ENCODE peak calls at places on chromosomes 12 and 14, in seven cellular contexts. L is BJ, U is tibial artery, I is Panc1, X is WERI-Rb-1, K is heart left ventricle, Q is body of pancreas. V is an unnamed sample.

GRCh38 chr14:36344211-36344610 is 23.8 kb upstream of the MBIP start:
- DNase-seq in L (no peak), U (no peak), I (no peak), X (no peak), K (no peak), Q (no peak), V (no peak)

GRCh38 chr12:89382366-89382765 is 30.1 kb upstream of the DUSP6 start:
- DNase-seq in L (no peak), U (no peak), I (no peak), X (peak), K (no peak), Q (no peak), V (no peak)

GRCh38 chr14:21087294-21088091 is 11.0 kb downstream of the ZNF219 start:
- DNase-seq in L (peak), U (no peak), I (no peak), X (no peak), K (peak), Q (no peak), V (no peak)

GRCh38 chr12:82866946-82867345 is 180.2 kb downstream of the TMTC2 start:
- DNase-seq in L (no peak), U (no peak), I (no peak), X (no peak), K (no peak), Q (no peak), V (no peak)

GRCh38 chr14:21860172-21860571 is 186.6 kb upstream of the OR4E1 start:
- DNase-seq in L (no peak), U (no peak), I (no peak), X (peak), K (no peak), Q (no peak), V (no peak)

GRCh38 chr12:203462-204260 is 10.3 kb downstream of the SLC6A12 start:
- DNase-seq in L (no peak), U (no peak), I (no peak), X (peak), K (peak), Q (peak), V (peak)

GRCh38 chr12:79415754-79416435 is 274.9 kb downstream of the PAWR start:
- DNase-seq in L (no peak), U (no peak), I (no peak), X (no peak), K (no peak), Q (peak), V (no peak)

GRCh38 chr14:92635031-92635430 is 113.4 kb downstream of the LGMN start:
- DNase-seq in L (no peak), U (no peak), I (no peak), X (no peak), K (no peak), Q (no peak), V (no peak)

GRCh38 chr12:4117386-4118016 is 156.1 kb upstream of the CCND2 start:
- DNase-seq in L (no peak), U (no peak), I (no peak), X (no peak), K (no peak), Q (no peak), V (no peak)
- H3K4me3 ChIP-seq in L (no peak), U (no peak), I (no peak), X (no peak), K (no peak), Q (no peak), V (no peak)

GRCh38 chr12:85373045-85373444 is 93.0 kb downstream of the ALX1 start:
- DNase-seq in L (no peak), U (no peak), I (no peak), X (no peak), K (no peak), Q (no peak), V (no peak)
- TF ChIP-seq CTCF in L (no peak), U (no peak), I (no peak), X (no peak), K (no peak), Q (no peak), V (no peak)

GRCh38 chr12:65879878-65880277 is 55.6 kb downstream of the HMGA2 start:
- DNase-seq in L (peak), U (no peak), I (no peak), X (no peak), K (no peak), Q (no peak), V (no peak)

GRCh38 chr12:65878540-65878939 is 54.3 kb downstream of the HMGA2 start:
- DNase-seq in L (no peak), U (no peak), I (no peak), X (no peak), K (no peak), Q (no peak), V (no peak)

GRCh38 chr12:65881965-65882413 is 57.7 kb downstream of the HMGA2 start:
- DNase-seq in L (no peak), U (peak), I (no peak), X (no peak), K (peak), Q (peak), V (peak)

GRCh38 chr12:65882504-65882903 is 58.2 kb downstream of the HMGA2 start:
- DNase-seq in L (no peak), U (no peak), I (no peak), X (no peak), K (no peak), Q (no peak), V (no peak)

DNA sequence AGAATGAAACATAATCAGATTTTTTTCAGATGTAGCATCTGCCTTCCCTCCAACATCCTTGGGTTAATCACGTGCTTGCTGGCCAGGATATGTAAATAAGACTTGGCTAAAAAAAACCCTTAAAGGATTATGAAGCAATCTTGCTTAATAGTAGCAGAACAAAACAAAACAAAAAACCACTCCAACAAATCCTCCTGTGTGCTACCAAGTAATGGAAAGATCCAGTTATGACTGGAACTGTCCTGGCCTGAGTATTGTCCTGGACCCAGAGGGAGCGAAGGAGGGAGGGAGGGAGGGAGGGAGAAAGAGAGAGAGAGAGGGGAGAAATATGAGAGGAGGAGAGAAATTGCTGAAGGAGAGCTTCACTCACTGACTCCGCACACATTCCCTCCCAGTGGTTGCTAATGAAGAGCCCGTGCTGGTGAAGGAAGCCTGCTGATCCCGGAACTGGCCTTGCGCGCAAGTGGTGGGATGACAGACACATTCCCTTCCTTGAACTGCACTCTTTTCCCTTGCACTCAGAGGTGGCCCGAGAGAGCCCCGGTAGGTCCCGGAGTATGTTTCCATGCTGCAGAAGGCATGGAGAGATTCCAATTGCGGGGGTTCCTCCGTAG is 57.2 kb downstream of the HMGA2 start:
- DNase-seq in L (no peak), U (peak), I (no peak), X (no peak), K (peak), Q (peak), V (peak)
- H3K4me3 ChIP-seq in L (peak), U (peak), I (peak), X (no peak), K (peak), Q (no peak), V (peak)

GRCh38 chr12:132416121-132416673 is 73.8 kb upstream of the FBRSL1 start:
- DNase-seq in L (no peak), U (no peak), I (no peak), X (no peak), K (no peak), Q (no peak), V (no peak)

GRCh38 chr12:132415456-132416120 is 74.4 kb upstream of the FBRSL1 start:
- DNase-seq in L (no peak), U (no peak), I (no peak), X (no peak), K (no peak), Q (no peak), V (no peak)

GRCh38 chr12:132411457-132411856 is 78.5 kb upstream of the FBRSL1 start:
- DNase-seq in L (no peak), U (no peak), I (no peak), X (no peak), K (no peak), Q (no peak), V (no peak)

GRCh38 chr12:132414634-132415340 is 75.2 kb upstream of the FBRSL1 start:
- DNase-seq in L (no peak), U (peak), I (peak), X (peak), K (peak), Q (peak), V (peak)

GRCh38 chr12:132413931-132414588 is 75.9 kb upstream of the FBRSL1 start:
- DNase-seq in L (no peak), U (no peak), I (no peak), X (peak), K (no peak), Q (no peak), V (no peak)
- TF ChIP-seq CTCF in L (peak), U (no peak), I (peak), X (peak), K (no peak), Q (peak), V (peak)

GRCh38 chr14:102318781-102319276 is 717 bp upstream of the ZNF839 start:
- DNase-seq in L (no peak), U (no peak), I (no peak), X (no peak), K (peak), Q (no peak), V (no peak)

GRCh38 chr14:102314242-102315011 is 5.1 kb upstream of the ZNF839 start:
- DNase-seq in L (no peak), U (peak), I (peak), X (peak), K (peak), Q (peak), V (peak)

GRCh38 chr14:102317564-102318248 is 1.8 kb upstream of the ZNF839 start:
- DNase-seq in L (no peak), U (no peak), I (no peak), X (peak), K (no peak), Q (no peak), V (peak)

GRCh38 chr14:102316048-102316745 is 3.3 kb upstream of the ZNF839 start:
- DNase-seq in L (peak), U (peak), I (no peak), X (peak), K (peak), Q (peak), V (no peak)

DNA sequence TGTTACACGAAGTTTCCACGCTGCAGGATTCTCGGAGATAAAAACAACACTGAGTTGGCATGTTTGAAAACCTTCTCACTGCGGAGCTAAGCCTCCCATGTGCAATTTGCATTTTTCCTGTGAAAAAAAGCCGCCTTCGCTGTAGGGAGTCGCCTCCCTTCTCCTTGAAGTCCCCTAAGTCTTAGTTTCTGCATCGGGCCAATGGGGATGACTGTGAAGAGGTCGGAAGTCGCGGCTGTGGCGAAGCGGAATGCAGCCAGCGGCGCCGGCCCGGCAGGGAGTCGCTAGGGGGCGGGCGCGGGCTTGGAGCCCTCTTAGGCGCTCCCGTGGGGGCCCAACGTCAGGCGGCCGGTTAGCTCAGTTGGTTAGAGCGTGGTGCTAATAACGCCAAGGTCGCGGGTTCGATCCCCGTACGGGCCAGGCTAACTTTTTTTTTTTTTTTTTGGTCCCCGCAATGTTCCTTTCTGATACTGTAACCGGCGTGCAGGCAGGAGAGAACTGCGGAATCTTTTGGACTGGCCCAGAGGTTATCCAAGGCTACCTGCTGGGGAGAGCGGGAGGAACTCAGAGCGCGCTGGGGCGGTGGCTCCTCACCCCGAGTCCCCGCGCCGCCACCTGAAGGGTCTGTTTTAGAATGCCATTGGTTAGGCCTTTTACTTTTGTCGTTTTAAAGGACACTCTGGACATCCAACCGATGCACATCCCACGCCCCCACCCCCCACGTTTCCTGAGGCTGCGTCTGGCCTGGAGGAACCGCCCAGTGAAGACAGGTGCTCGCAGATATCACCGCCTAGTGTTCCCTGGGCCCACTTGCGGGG is 2.6 kb upstream of the ZNF839 start:
- DNase-seq in L (peak), U (peak), I (peak), X (peak), K (peak), Q (peak), V (peak)
- H3K4me3 ChIP-seq in L (peak), U (peak), I (peak), X (peak), K (peak), Q (peak), V (peak)

GRCh38 chr14:103770902-103771301 is 55.3 kb downstream of the ZFYVE21 start:
- DNase-seq in L (no peak), U (no peak), I (no peak), X (no peak), K (no peak), Q (no peak), V (no peak)

GRCh38 chr14:103772078-103772712 is 56.6 kb downstream of the ZFYVE21 start:
- DNase-seq in L (no peak), U (no peak), I (no peak), X (no peak), K (no peak), Q (no peak), V (no peak)

GRCh38 chr14:103767306-103767894 is 51.8 kb downstream of the ZFYVE21 start:
- DNase-seq in L (no peak), U (no peak), I (no peak), X (peak), K (no peak), Q (no peak), V (no peak)

GRCh38 chr14:103765526-103765925 is 49.9 kb downstream of the ZFYVE21 start:
- DNase-seq in L (no peak), U (no peak), I (no peak), X (no peak), K (no peak), Q (no peak), V (no peak)

DNA sequence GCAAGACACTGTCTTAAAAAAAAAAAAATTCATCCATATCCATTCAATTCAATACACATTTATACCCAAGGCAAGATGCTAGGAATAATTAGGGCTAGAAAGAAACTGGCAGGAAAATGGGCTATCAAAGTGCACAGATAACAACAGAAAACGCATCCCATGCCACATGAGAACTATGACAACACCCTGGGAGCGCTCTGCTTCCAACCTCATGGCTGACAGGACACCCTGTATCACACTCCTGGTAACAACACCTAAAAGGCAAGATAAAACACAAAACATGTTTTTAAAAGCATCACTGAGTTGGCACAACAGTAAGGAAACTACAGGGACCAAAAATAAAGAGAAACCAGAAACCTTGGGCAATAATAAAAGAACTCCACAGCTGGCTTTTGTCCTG is 54.9 kb downstream of the ZFYVE21 start:
- DNase-seq in L (no peak), U (no peak), I (no peak), X (no peak), K (no peak), Q (no peak), V (no peak)
- TF ChIP-seq CTCF in L (no peak), U (no peak), I (no peak), X (no peak), K (no peak), Q (no peak), V (no peak)

DNA sequence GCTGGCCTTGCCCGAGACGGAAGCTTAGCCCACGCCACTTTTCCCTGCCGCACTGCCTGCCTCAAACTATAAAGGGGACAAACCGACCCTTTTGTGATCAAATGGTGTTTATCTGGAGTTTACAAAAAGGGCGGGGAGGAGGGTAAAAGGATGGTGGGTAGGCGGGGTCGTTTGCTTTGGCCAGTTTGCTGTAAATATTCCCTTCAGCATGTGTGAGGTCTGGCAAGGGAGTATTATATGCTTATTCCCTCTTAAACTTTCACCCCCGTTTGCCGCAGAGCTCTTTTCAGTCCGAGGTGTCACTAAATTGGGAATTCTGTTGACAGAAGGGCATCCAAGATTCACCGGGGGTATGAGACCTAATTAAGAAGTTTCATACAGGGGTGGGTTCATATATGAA is 3.8 kb upstream of the TBX3 start:
- DNase-seq in L (no peak), U (no peak), I (no peak), X (no peak), K (no peak), Q (no peak), V (no peak)
- H3K4me3 ChIP-seq in L (no peak), U (no peak), I (no peak), X (no peak), K (no peak), Q (no peak), V (no peak)

GRCh38 chr12:30965613-30965985 is 39.1 kb downstream of the TSPAN11 start:
- DNase-seq in L (no peak), U (no peak), I (no peak), X (peak), K (peak), Q (peak), V (no peak)
- TF ChIP-seq CTCF in L (peak), U (no peak), I (no peak), X (peak), K (peak), Q (peak), V (peak)

GRCh38 chr12:6962285-6963015 is 8.0 kb downstream of the PHB2 start:
- DNase-seq in L (no peak), U (no peak), I (no peak), X (no peak), K (no peak), Q (peak), V (peak)
- H3K4me3 ChIP-seq in L (no peak), U (no peak), I (no peak), X (peak), K (no peak), Q (no peak), V (peak)

DNA sequence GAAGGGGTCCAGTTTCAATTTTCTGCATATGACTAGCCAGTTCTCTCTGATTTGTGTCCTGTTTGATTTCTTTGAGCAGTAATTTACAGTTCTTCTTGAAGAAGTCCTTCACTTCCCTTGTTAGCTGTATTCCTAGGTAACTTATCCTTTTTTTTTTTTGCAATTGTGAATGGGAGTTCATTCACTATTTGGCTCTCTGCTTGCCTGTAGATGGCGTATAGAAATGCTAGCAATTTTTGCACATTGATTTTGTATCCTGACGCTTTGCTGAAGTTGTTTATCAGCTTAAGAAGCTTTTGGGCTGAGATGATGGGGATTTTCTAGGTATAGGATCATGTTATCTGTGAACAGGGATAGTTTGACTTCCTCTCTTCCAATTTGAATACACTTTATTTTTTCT is 77.6 kb upstream of the NID2 start:
- DNase-seq in L (no peak), U (no peak), I (no peak), X (no peak), K (no peak), Q (no peak), V (no peak)
- TF ChIP-seq CTCF in L (peak), U (no peak), I (no peak), X (no peak), K (peak), Q (no peak), V (no peak)